ENCODE peak calls at places on chromosomes 11 and 22, in seven cellular contexts. O is adrenal gland; F is skeletal muscle cell; S is stomach; T is MG63; C is naive thymus-derived CD4-positive, alpha-beta T cell; I is lower leg skin. P is an unnamed sample.
A peak's percentile ranks its signal among the peaks of the same experiment; 100 is the strongest.

GRCh38 chr22:42927966-42928365 is 70.9 kb upstream of the ARFGAP3 start:
- DNase-seq in O (no peak), F (no peak), S (no peak), T (no peak), C (no peak), I (no peak), P (no peak)

GRCh38 chr11:87778341-87778740 is 396.9 kb downstream of the RAB38 start:
- DNase-seq in O (peak; percentile 46), F (no peak), S (no peak), T (no peak), C (no peak), I (no peak), P (no peak)

GRCh38 chr11:10669258-10670033 is 24.1 kb downstream of the IRAG1 start:
- DNase-seq in O (peak; percentile 80), F (no peak), S (no peak), T (peak; percentile 55), C (no peak), I (no peak), P (no peak)

GRCh38 chr11:83006877-83007330 is 64.8 kb downstream of the RAB30 start:
- DNase-seq in O (peak; percentile 69), F (no peak), S (no peak), T (no peak), C (no peak), I (no peak), P (no peak)

GRCh38 chr11:113947989-113948388 is 26.9 kb upstream of the HTR3A start:
- DNase-seq in O (no peak), F (no peak), S (no peak), T (no peak), C (no peak), I (no peak), P (no peak)

GRCh38 chr22:48485144-48486135 is 1342.2 kb downstream of the BRD1 start:
- DNase-seq in O (no peak), F (no peak), S (no peak), T (no peak), C (no peak), I (no peak), P (no peak)

GRCh38 chr11:125464266-125464662 is 31.8 kb downstream of the FEZ1 start:
- DNase-seq in O (no peak), F (peak; percentile 11), S (no peak), T (peak; percentile 51), C (no peak), I (no peak), P (no peak)

GRCh38 chr22:19571207-19571795 is 47.1 kb upstream of the CLDN5 start:
- DNase-seq in O (no peak), F (no peak), S (no peak), T (no peak), C (no peak), I (no peak), P (no peak)

GRCh38 chr22:35752172-35752832 is 34.6 kb downstream of the APOL5 start:
- DNase-seq in O (no peak), F (no peak), S (no peak), T (no peak), C (no peak), I (no peak), P (no peak)

GRCh38 chr22:44620129-44620840 is 81.7 kb upstream of the PRR5 start:
- DNase-seq in O (peak; percentile 63), F (peak; percentile 16), S (peak; percentile 55), T (no peak), C (peak; percentile 71), I (peak; percentile 41), P (peak; percentile 64)

GRCh38 chr11:131198646-131199285 is 171.6 kb upstream of the NTM start:
- DNase-seq in O (no peak), F (no peak), S (no peak), T (no peak), C (no peak), I (no peak), P (no peak)

GRCh38 chr11:2121227-2122130 is 17.7 kb downstream of the IGF2 start:
- DNase-seq in O (no peak), F (no peak), S (no peak), T (no peak), C (no peak), I (no peak), P (no peak)

GRCh38 chr11:92893276-92893675 is 76.2 kb upstream of the MTNR1B start:
- DNase-seq in O (no peak), F (no peak), S (no peak), T (no peak), C (no peak), I (no peak), P (no peak)

GRCh38 chr11:19676508-19677379 is 35.9 kb upstream of the NAV2 start:
- DNase-seq in O (no peak), F (no peak), S (no peak), T (no peak), C (no peak), I (no peak), P (no peak)

GRCh38 chr22:35219012-35219411 is 38.3 kb upstream of the HMGXB4 start:
- DNase-seq in O (no peak), F (no peak), S (no peak), T (peak; percentile 15), C (no peak), I (no peak), P (no peak)

GRCh38 chr11:1727088-1727690 is 23.2 kb downstream of the IFITM10 start:
- DNase-seq in O (no peak), F (no peak), S (no peak), T (peak; percentile 28), C (no peak), I (no peak), P (no peak)

GRCh38 chr22:33114570-33114969 is 56.4 kb upstream of the SYN3 start:
- DNase-seq in O (no peak), F (no peak), S (no peak), T (peak; percentile 39), C (no peak), I (no peak), P (no peak)

GRCh38 chr11:112844530-112844929 is 116.7 kb upstream of the NCAM1 start:
- DNase-seq in O (no peak), F (no peak), S (no peak), T (no peak), C (no peak), I (no peak), P (no peak)

DNA sequence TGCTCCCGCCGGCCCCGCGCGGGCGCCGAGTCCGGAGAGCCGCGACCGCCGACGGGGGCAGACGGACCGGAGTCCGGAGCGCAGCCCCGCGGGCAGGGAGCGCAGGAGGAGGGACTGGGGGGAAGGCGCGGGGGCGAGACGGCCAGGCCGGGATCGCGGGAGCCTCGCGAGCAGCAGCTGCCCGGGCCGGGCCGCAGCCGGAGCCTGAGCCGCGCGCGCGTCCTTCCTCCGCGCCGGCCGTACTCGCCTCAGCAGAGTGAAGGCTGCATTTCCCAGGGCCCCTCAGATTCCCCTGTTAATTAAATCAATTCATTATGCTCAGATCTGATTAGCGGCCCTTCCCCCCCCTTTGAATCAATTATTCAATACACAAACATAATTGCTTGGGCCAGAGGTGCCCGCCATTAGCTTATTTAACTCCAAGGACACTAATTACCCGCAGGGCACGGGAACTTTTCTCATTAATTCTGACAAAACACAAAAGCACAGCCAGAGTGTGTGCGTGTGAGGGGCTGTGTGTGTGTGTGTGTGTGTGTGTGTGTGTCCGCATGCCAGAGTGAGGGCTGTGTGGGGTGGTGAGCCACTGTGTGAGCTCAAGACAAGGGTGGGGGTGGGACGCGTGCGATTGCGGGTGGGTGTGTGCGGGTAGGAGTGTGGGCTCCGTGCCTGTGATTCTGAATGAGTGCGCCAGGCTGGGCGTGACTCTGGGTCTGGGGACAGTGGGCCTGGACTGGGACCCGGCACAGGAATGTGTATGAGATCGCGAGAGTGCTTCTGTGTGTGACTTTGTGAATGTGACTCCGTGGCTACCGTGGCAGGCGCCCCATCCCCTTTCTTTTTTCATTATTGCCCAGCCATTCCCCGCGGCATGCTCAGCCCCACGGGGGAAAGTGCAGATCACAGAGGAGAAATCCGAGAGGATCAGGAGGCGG is 5.1 kb upstream of the LMO1 start:
- DNase-seq in O (peak; percentile 12), F (no peak), S (no peak), T (peak; percentile 30), C (no peak), I (no peak), P (no peak)
- H3K4me3 ChIP-seq in O (no peak overlapping the region), F (peak overlapping the region; percentile 27), S (peak overlapping the region; percentile 49), T (no peak overlapping the region), C (no peak overlapping the region), I (peak overlapping the region; percentile 13), P (peak overlapping the region; percentile 53)

GRCh38 chr11:507727-508515 is 879 bp upstream of the RNH1 start:
- DNase-seq in O (no peak), F (no peak), S (no peak), T (no peak), C (no peak), I (no peak), P (no peak)
- H3K4me3 ChIP-seq in O (peak overlapping the region; percentile 68), F (peak overlapping the region; percentile 79), S (peak overlapping the region; percentile 88), T (peak overlapping the region; percentile 91), C (peak overlapping the region; percentile 46), I (peak overlapping the region; percentile 28), P (peak overlapping the region; percentile 85)

GRCh38 chr11:65576867-65577755 is 1.3 kb downstream of the EHBP1L1 start:
- DNase-seq in O (peak; percentile 77), F (no peak), S (peak; percentile 78), T (peak; percentile 97), C (no peak), I (no peak), P (peak; percentile 81)
- H3K4me3 ChIP-seq in O (no peak overlapping the region), F (peak overlapping the region; percentile 54), S (peak overlapping the region; percentile 79), T (peak overlapping the region; percentile 64), C (peak overlapping the region; percentile 75), I (peak overlapping the region; percentile 49), P (peak overlapping the region; percentile 94)

GRCh38 chr11:73241300-73241699 is 23.2 kb downstream of the P2RY2 start:
- DNase-seq in O (no peak), F (no peak), S (no peak), T (no peak), C (no peak), I (no peak), P (no peak)

GRCh38 chr11:73242291-73243092 is 24.4 kb downstream of the P2RY2 start:
- DNase-seq in O (peak; percentile 76), F (no peak), S (peak; percentile 82), T (peak; percentile 52), C (peak; percentile 26), I (peak; percentile 38), P (peak; percentile 81)

GRCh38 chr11:73245461-73245860 is 26.7 kb upstream of the P2RY6 start:
- DNase-seq in O (peak; percentile 25), F (no peak), S (no peak), T (no peak), C (no peak), I (no peak), P (no peak)

GRCh38 chr11:73244589-73245240 is 26.6 kb downstream of the P2RY2 start:
- DNase-seq in O (peak; percentile 11), F (no peak), S (no peak), T (no peak), C (no peak), I (no peak), P (no peak)

GRCh38 chr11:73243093-73243485 is 25.0 kb downstream of the P2RY2 start:
- DNase-seq in O (no peak), F (no peak), S (no peak), T (no peak), C (no peak), I (no peak), P (no peak)
- H3K4me3 ChIP-seq in O (no peak overlapping the region), F (no peak overlapping the region), S (no peak overlapping the region), T (no peak overlapping the region), C (no peak overlapping the region), I (no peak overlapping the region), P (no peak overlapping the region)

P was measured in transverse colon.